ENCODE peak calls at places on chromosomes 1 and 21, in five cellular contexts. F is stimulated activated CD4-positive, alpha-beta T cell treated with anti-CD3 and anti-CD28 coated beads, Interleukin-1b, Interleukin-23, amount 100 ng/mL, for 1 hour; B is mucosa of descending colon; Q is AG09309; I is cardiac muscle cell. L is an unnamed sample.

GRCh38 chr1:10899490-10900264 is 103.2 kb upstream of the CASZ1 start:
- DNase-seq in F (no peak), B (no peak), Q (no peak), I (no peak), L (no peak)

GRCh38 chr1:110449661-110450651 is 993 bp upstream of the PROK1 start:
- DNase-seq in Q (no peak), F (no peak), B (no peak), I (no peak), L (no peak)

GRCh38 chr1:151871284-151872030 is 17.9 kb upstream of the THEM5 start:
- DNase-seq in F (no peak), Q (no peak), B (no peak), I (no peak), L (no peak)

GRCh38 chr1:53145942-53146708 is 3.7 kb upstream of the SLC1A7 start:
- DNase-seq in B (peak; percentile 24), I (peak; percentile 92), F (no peak), Q (peak; percentile 98), L (no peak)

GRCh38 chr1:236692128-236692527 is 5.8 kb downstream of the ACTN2 start:
- DNase-seq in I (no peak), F (no peak), B (no peak), Q (no peak), L (no peak)

GRCh38 chr1:18786149-18786548 is 73.3 kb downstream of the TAS1R2 start:
- DNase-seq in Q (no peak), B (no peak), I (no peak), F (no peak), L (no peak)

GRCh38 chr1:74858136-74858535 is 125.2 kb downstream of the TYW3 start:
- DNase-seq in Q (no peak), I (no peak), F (no peak), B (no peak), L (no peak)

GRCh38 chr1:205012416-205013140 is 30.4 kb upstream of the CNTN2 start:
- DNase-seq in I (no peak), B (no peak), Q (no peak), F (no peak), L (no peak)

GRCh38 chr1:163069142-163069541 is at the start of gene RGS4:
- DNase-seq in I (peak; percentile 85), F (no peak), B (peak; percentile 12), Q (peak; percentile 92), L (no peak)

GRCh38 chr1:81832573-81832972 is 31.8 kb downstream of the ADGRL2 start:
- DNase-seq in B (no peak), Q (peak; percentile 18), F (no peak), I (no peak), L (no peak)

GRCh38 chr21:39232926-39233325 is 49.7 kb upstream of the PSMG1 start:
- DNase-seq in I (no peak), F (no peak), Q (peak; percentile 45), B (no peak), L (no peak)

GRCh38 chr1:244815600-244816099 is 19.8 kb upstream of the COX20 start:
- DNase-seq in B (no peak), I (no peak), Q (no peak), F (no peak), L (no peak)

GRCh38 chr21:18522181-18522771 is 118.7 kb upstream of the TMPRSS15 start:
- DNase-seq in B (no peak), F (no peak), I (peak; percentile 5), Q (no peak), L (no peak)

GRCh38 chr1:223834660-223835263 is 11.0 kb downstream of the TP53BP2 start:
- DNase-seq in Q (no peak), B (no peak), I (no peak), F (no peak), L (no peak)

GRCh38 chr1:18907021-18907913 is 4.9 kb upstream of the ALDH4A1 start:
- DNase-seq in I (peak; percentile 61), F (peak; percentile 32), Q (no peak), B (peak; percentile 74), L (peak; percentile 57)

GRCh38 chr21:44356636-44357035 is 3.2 kb downstream of the TRPM2 start:
- DNase-seq in B (no peak), Q (no peak), I (no peak), F (no peak), L (no peak)

GRCh38 chr21:14603202-14603601 is 57.1 kb upstream of the SAMSN1 start:
- DNase-seq in Q (no peak), I (no peak), F (no peak), B (no peak), L (no peak)

GRCh38 chr1:28518745-28519341 is 13.0 kb downstream of the RCC1 start:
- DNase-seq in I (no peak), F (no peak), Q (no peak), B (no peak), L (peak; percentile 13)

GRCh38 chr1:231139659-231140650 is 21.9 kb upstream of the TRIM67 start:
- DNase-seq in F (no peak), I (no peak), Q (peak; percentile 79), B (no peak), L (no peak)

GRCh38 chr21:37230632-37231246 is 36.4 kb downstream of the VPS26C start:
- DNase-seq in I (no peak), B (no peak), Q (no peak), F (no peak), L (no peak)

GRCh38 chr1:201186212-201186611 is 4.4 kb upstream of the IGFN1 start:
- DNase-seq in B (no peak), Q (no peak), I (no peak), F (no peak), L (no peak)

GRCh38 chr1:101217148-101217547 is 19.7 kb upstream of the S1PR1 start:
- DNase-seq in F (no peak), Q (no peak), I (peak; percentile 61), B (no peak), L (no peak)

GRCh38 chr1:143698016-143698415 is 273.8 kb downstream of the FAM72C start:
- DNase-seq in I (no peak), B (peak; percentile 89), Q (no peak), F (no peak), L (no peak)

GRCh38 chr1:11967028-11967547 is 13.2 kb upstream of the MFN2 start:
- DNase-seq in I (peak; percentile 60), Q (no peak), B (peak; percentile 70), F (no peak), L (no peak)

GRCh38 chr1:107003972-107004371 is 52.5 kb upstream of the PRMT6 start:
- DNase-seq in F (no peak), I (no peak), Q (no peak), B (peak; percentile 21), L (no peak)

GRCh38 chr21:34771512-34772028 is 102.8 kb downstream of the CLIC6 start:
- DNase-seq in Q (peak; percentile 67), B (no peak), F (no peak), I (no peak), L (no peak)

GRCh38 chr1:44417351-44418021 is 12.4 kb downstream of the RNF220 start:
- DNase-seq in I (peak; percentile 78), B (no peak), Q (no peak), F (no peak), L (no peak)

GRCh38 chr1:108533351-108534083 is 26.4 kb upstream of the EEIG2 start:
- DNase-seq in I (no peak), Q (no peak), F (no peak), B (peak; percentile 26), L (no peak)

GRCh38 chr1:192235127-192235526 is 76.9 kb downstream of the RGS18 start:
- DNase-seq in I (no peak), B (no peak), Q (no peak), F (no peak), L (no peak)

GRCh38 chr1:162192323-162192678 is 122.8 kb downstream of the NOS1AP start:
- DNase-seq in B (no peak), I (no peak), F (no peak), Q (no peak), L (no peak)

GRCh38 chr1:183470147-183470960 is 1.9 kb upstream of the SMG7 start:
- DNase-seq in F (peak; percentile 87), B (peak; percentile 92), Q (peak; percentile 8), I (peak; percentile 86), L (peak; percentile 85)

GRCh38 chr21:20507783-20508182 is 490.4 kb upstream of the NCAM2 start:
- DNase-seq in B (no peak), I (no peak), F (no peak), Q (no peak), L (no peak)

GRCh38 chr1:204408074-204408507 is 3.5 kb downstream of the PPP1R15B start:
- DNase-seq in B (peak; percentile 81), F (no peak), I (peak; percentile 69), Q (no peak), L (peak; percentile 34)

GRCh38 chr1:153545067-153546055 is at the start of gene S100A4:
- DNase-seq in I (peak; percentile 96), Q (peak; percentile 80), B (peak; percentile 98), F (peak; percentile 75), L (peak; percentile 91)

GRCh38 chr1:91736146-91736998 is 149.6 kb downstream of the TGFBR3 start:
- DNase-seq in B (peak; percentile 29), I (no peak), Q (no peak), F (no peak), L (no peak)

GRCh38 chr1:6271554-6271953 is 10.7 kb upstream of the GPR153 start:
- DNase-seq in F (no peak), I (no peak), Q (no peak), B (peak; percentile 55), L (no peak)

GRCh38 chr1:6028042-6028895 is 17.4 kb upstream of the KCNAB2 start:
- DNase-seq in B (peak; percentile 40), I (no peak), F (peak; percentile 23), Q (no peak), L (peak; percentile 73)